ENCODE peak calls at places on chromosomes 5 and 9, in six cellular contexts. P is IMR-90, N is H9, K is mesendoderm, H is trophoblast cell, E is mesenchymal stem cell. A is an unnamed sample.

GRCh38 chr5:96852769-96853168 is 23.5 kb upstream of the ERAP2 start:
- DNase-seq in P (peak; percentile 62), N (no peak), K (no peak), H (no peak), E (no peak), A (no peak)

GRCh38 chr5:3883014-3883413 is 287.4 kb downstream of the IRX1 start:
- DNase-seq in P (no peak), N (no peak), K (no peak), H (no peak), E (no peak), A (no peak)

GRCh38 chr9:113503613-113504230 is 40.2 kb downstream of the RGS3 start:
- DNase-seq in P (peak; percentile 23), N (no peak), K (peak; percentile 37), H (no peak), E (no peak), A (no peak)

GRCh38 chr9:90860382-90860781 is 58.8 kb downstream of the SYK start:
- DNase-seq in P (no peak), N (peak; percentile 6), K (no peak), H (no peak), E (no peak), A (no peak)

GRCh38 chr5:124088289-124089064 is 576.5 kb downstream of the CSNK1G3 start:
- DNase-seq in P (no peak), N (no peak), K (no peak), H (no peak), E (no peak), A (no peak)

GRCh38 chr5:130155395-130155794 is 251.1 kb downstream of the CHSY3 start:
- DNase-seq in P (no peak), N (no peak), K (no peak), H (no peak), E (no peak), A (no peak)

GRCh38 chr9:114176601-114177295 is 21.4 kb downstream of the COL27A1 start:
- DNase-seq in P (no peak), N (no peak), K (peak; percentile 52), H (no peak), E (peak; percentile 46), A (no peak)

GRCh38 chr5:73436535-73437125 is 11.9 kb downstream of the FOXD1 start:
- DNase-seq in P (no peak), N (peak; percentile 46), K (peak; percentile 37), H (no peak), E (no peak), A (no peak)

GRCh38 chr5:77277764-77278163 is 67.3 kb downstream of the PDE8B start:
- DNase-seq in P (no peak), N (no peak), K (no peak), H (no peak), E (no peak), A (no peak)

DNA sequence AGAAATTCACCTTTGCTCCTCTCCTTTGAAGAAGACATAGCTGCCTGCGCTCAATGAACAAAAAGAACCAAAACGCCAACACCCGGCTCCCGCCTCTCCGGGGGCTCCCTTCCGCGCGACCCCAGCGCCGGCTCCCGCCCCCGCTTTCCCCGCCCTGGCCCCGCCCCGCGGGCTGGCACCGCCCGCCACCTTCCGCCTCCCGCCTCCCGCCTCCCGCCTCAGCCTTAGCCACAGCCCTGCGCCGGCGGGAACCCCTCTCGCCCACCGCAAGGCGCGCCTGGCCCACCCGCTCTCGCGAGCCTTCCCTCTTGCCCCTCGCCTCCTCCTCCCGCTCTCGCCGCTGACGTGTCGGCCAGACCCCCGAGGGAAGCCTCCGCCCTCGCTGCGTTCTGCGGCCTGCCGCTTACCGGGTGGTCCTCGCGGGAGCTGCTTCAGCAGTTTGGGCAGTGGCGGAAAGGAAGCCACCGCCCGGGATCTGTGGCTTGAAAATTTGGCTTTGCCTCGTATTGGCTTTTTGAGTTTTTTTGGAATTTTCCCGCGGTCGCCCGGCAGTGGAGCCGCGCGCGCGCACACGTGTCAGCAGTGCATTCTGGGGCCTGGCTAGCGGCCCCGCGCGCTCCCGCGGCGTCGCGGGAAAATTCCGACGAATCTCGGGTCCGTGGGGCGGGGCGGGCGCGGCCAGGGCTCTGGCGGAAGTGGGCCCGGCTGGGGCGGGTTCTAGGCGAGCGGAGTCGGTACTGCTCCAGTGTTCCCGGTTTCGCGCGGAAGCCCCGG is at the start of gene FANCC:
- DNase-seq in P (peak; percentile 86), N (peak; percentile 97), K (peak; percentile 98), H (peak; percentile 83), E (peak; percentile 95), A (peak; percentile 95)
- H3K4ac ChIP-seq in P (peak within 1 kb of the TSS; percentile 96), N (no peak within 1 kb of the TSS), K (peak within 1 kb of the TSS; percentile 74), H (peak within 1 kb of the TSS; percentile 30), E (peak within 1 kb of the TSS; percentile 84), A (no peak within 1 kb of the TSS)

GRCh38 chr5:127324756-127325155 is 34.2 kb downstream of the MEGF10 start:
- DNase-seq in P (no peak), N (no peak), K (peak; percentile 64), H (no peak), E (no peak), A (no peak)
- H3K4ac ChIP-seq in P (no peak overlapping the region), N (no peak overlapping the region), K (no peak overlapping the region), H (no peak overlapping the region), E (no peak overlapping the region), A (no peak overlapping the region)

DNA sequence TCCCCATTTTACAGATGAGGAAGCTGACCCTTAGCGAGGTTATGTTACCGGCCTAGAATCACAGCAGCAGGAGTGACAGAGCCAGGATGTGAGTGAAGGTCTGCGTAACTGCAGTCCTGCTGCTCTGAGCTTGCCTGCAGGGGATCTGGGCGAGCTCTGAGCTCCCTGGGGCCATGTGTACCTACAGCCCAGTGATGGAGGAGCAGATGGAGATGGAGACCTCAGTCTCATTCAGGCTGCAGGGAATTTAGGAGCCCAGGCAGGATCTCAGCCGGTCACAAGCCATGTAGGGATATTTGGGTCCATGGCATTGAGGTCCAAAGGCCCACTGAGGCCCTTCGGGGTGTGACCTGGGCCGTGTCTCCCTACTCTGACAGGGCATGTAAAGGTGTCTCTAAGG is 170.6 kb downstream of the CACNA1B start:
- DNase-seq in P (no peak), N (no peak), K (no peak), H (no peak), E (no peak), A (no peak)
- H3K4ac ChIP-seq in P (no peak overlapping the region), N (no peak overlapping the region), K (no peak overlapping the region), H (no peak overlapping the region), E (no peak overlapping the region), A (no peak overlapping the region)

GRCh38 chr9:129339539-129340157 is 161.6 kb upstream of the IER5L start:
- DNase-seq in P (no peak), N (no peak), K (no peak), H (no peak), E (no peak), A (no peak)
- H3K4ac ChIP-seq in P (peak overlapping the region; percentile 95), N (no peak overlapping the region), K (no peak overlapping the region), H (no peak overlapping the region), E (peak overlapping the region; percentile 88), A (no peak overlapping the region)

GRCh38 chr5:179623001-179623905 is at the start of gene HNRNPH1:
- DNase-seq in P (peak; percentile 98), N (peak; percentile 95), K (peak; percentile 98), H (peak; percentile 100), E (peak; percentile 99), A (peak; percentile 97)
- H3K4ac ChIP-seq in P (peak within 1 kb of the TSS; percentile 100), N (peak within 1 kb of the TSS; percentile 97), K (peak within 1 kb of the TSS; percentile 98), H (peak within 1 kb of the TSS; percentile 100), E (peak within 1 kb of the TSS; percentile 100), A (peak within 1 kb of the TSS; percentile 99)

A was measured in neuronal stem cell.